ENCODE peak calls at places on chromosomes 11 and 22, in eight cellular contexts. One of them, this sample, is unnamed.

GRCh38 chr11:93744669-93745004 is 3.2 kb downstream of the C11orf54 start:
- DNase-seq in EH: no peak
- DNase-seq in LoVo: no peak
- DNase-seq in mesendoderm: no peak
- DNase-seq in AG08395: no peak
- DNase-seq in ACHN: no peak
- DNase-seq in mucosa of gallbladder: no peak
- DNase-seq in G401: no peak
- DNase-seq in this sample: no peak

GRCh38 chr11:46489668-46490560 is 98.3 kb upstream of the CHRM4 start:
- DNase-seq in EH: peak
- DNase-seq in mucosa of gallbladder: peak
- DNase-seq in G401: peak
- DNase-seq in AG08395: peak
- DNase-seq in LoVo: peak
- DNase-seq in ACHN: peak
- DNase-seq in mesendoderm: peak
- DNase-seq in this sample: peak

GRCh38 chr11:128886401-128887119 is 4.6 kb upstream of the KCNJ5 start:
- DNase-seq in EH: no peak
- DNase-seq in mesendoderm: no peak
- DNase-seq in LoVo: peak
- DNase-seq in mucosa of gallbladder: no peak
- DNase-seq in ACHN: peak
- DNase-seq in AG08395: no peak
- DNase-seq in G401: no peak
- DNase-seq in this sample: no peak

GRCh38 chr22:44127353-44127752 is 53.4 kb upstream of the PARVG start:
- DNase-seq in mesendoderm: no peak
- DNase-seq in mucosa of gallbladder: peak
- DNase-seq in G401: no peak
- DNase-seq in EH: peak
- DNase-seq in AG08395: peak
- DNase-seq in LoVo: no peak
- DNase-seq in ACHN: no peak
- DNase-seq in this sample: no peak

GRCh38 chr22:25650834-25651233 is 86.4 kb downstream of the GRK3 start:
- DNase-seq in EH: no peak
- DNase-seq in mesendoderm: no peak
- DNase-seq in G401: no peak
- DNase-seq in LoVo: no peak
- DNase-seq in AG08395: no peak
- DNase-seq in mucosa of gallbladder: no peak
- DNase-seq in ACHN: no peak
- DNase-seq in this sample: no peak

GRCh38 chr11:71370895-71371673 is 77.1 kb downstream of the DHCR7 start:
- DNase-seq in G401: no peak
- DNase-seq in mesendoderm: peak
- DNase-seq in mucosa of gallbladder: no peak
- DNase-seq in EH: no peak
- DNase-seq in ACHN: no peak
- DNase-seq in LoVo: no peak
- DNase-seq in AG08395: no peak
- DNase-seq in this sample: no peak

GRCh38 chr22:23065069-23065451 is 5.3 kb upstream of the GNAZ start:
- DNase-seq in mucosa of gallbladder: no peak
- DNase-seq in EH: no peak
- DNase-seq in ACHN: no peak
- DNase-seq in mesendoderm: no peak
- DNase-seq in AG08395: no peak
- DNase-seq in G401: no peak
- DNase-seq in LoVo: no peak
- DNase-seq in this sample: no peak

GRCh38 chr11:8033312-8033715 is 46.2 kb downstream of the EIF3F start:
- DNase-seq in LoVo: peak
- DNase-seq in EH: peak
- DNase-seq in mesendoderm: peak
- DNase-seq in G401: peak
- DNase-seq in mucosa of gallbladder: peak
- DNase-seq in AG08395: peak
- DNase-seq in ACHN: peak
- DNase-seq in this sample: peak

GRCh38 chr22:49190816-49191505 is 636.7 kb downstream of the BRD1 start:
- DNase-seq in mucosa of gallbladder: no peak
- DNase-seq in mesendoderm: no peak
- DNase-seq in LoVo: no peak
- DNase-seq in AG08395: no peak
- DNase-seq in EH: no peak
- DNase-seq in ACHN: no peak
- DNase-seq in G401: no peak
- DNase-seq in this sample: no peak

GRCh38 chr11:118643142-118643994 is 36.0 kb downstream of the PHLDB1 start:
- DNase-seq in mucosa of gallbladder: no peak
- DNase-seq in G401: peak
- DNase-seq in ACHN: no peak
- DNase-seq in EH: no peak
- DNase-seq in mesendoderm: no peak
- DNase-seq in AG08395: no peak
- DNase-seq in LoVo: no peak
- DNase-seq in this sample: no peak